ENCODE peak calls at places on chromosomes 2 and 18, in six cellular contexts. P is amygdala, D is upper lobe of right lung, A is M059J, O is H7, X is ovary. W is an unnamed sample.
A peak's percentile ranks its signal among the peaks of the same experiment; 100 is the strongest.

GRCh38 chr2:64540615-64541014 is 16.5 kb downstream of the AFTPH start:
- DNase-seq in P (no peak), D (no peak), A (no peak), O (no peak), X (no peak), W (no peak)

GRCh38 chr2:228689049-228689448 is 507.6 kb upstream of the SPHKAP start:
- DNase-seq in P (peak; percentile 0), D (no peak), A (peak; percentile 20), O (peak; percentile 39), X (no peak), W (no peak)

GRCh38 chr2:27075219-27075871 is 3.1 kb upstream of the EMILIN1 start:
- DNase-seq in P (no peak), D (no peak), A (no peak), O (no peak), X (peak; percentile 73), W (peak; percentile 81)

GRCh38 chr2:11712866-11713265 is 33.6 kb upstream of the LPIN1 start:
- DNase-seq in P (no peak), D (no peak), A (peak; percentile 17), O (no peak), X (no peak), W (no peak)

GRCh38 chr2:52862801-52863200 is 904.8 kb upstream of the CHAC2 start:
- DNase-seq in P (no peak), D (no peak), A (peak; percentile 40), O (no peak), X (no peak), W (no peak)

GRCh38 chr18:51171625-51172024 is 25.9 kb downstream of the MEX3C start:
- DNase-seq in P (no peak), D (no peak), A (no peak), O (no peak), X (no peak), W (no peak)

GRCh38 chr2:96665083-96665569 is 22.6 kb downstream of the FER1L5 start:
- DNase-seq in P (no peak), D (no peak), A (peak; percentile 97), O (no peak), X (no peak), W (no peak)

GRCh38 chr18:9105420-9105819 is 2.9 kb downstream of the NDUFV2 start:
- DNase-seq in P (no peak), D (no peak), A (no peak), O (no peak), X (no peak), W (no peak)

GRCh38 chr2:239927424-239927981 is 97.6 kb downstream of the NDUFA10 start:
- DNase-seq in P (peak; percentile 32), D (peak; percentile 64), A (peak; percentile 89), O (no peak), X (no peak), W (no peak)

GRCh38 chr18:32759768-32760167 is 13.1 kb downstream of the KLHL14 start:
- DNase-seq in P (no peak), D (no peak), A (no peak), O (no peak), X (no peak), W (no peak)

GRCh38 chr2:128792476-128793054 is 473.9 kb upstream of the HS6ST1 start:
- DNase-seq in P (no peak), D (no peak), A (no peak), O (no peak), X (no peak), W (no peak)

GRCh38 chr18:34364699-34365098 is 140.0 kb upstream of the NOL4 start:
- DNase-seq in P (no peak), D (no peak), A (no peak), O (no peak), X (no peak), W (no peak)

GRCh38 chr2:219453691-219454131 is 19.1 kb downstream of the SPEG start:
- DNase-seq in P (peak; percentile 11), D (no peak), A (peak; percentile 97), O (no peak), X (peak; percentile 70), W (no peak)

GRCh38 chr2:55418072-55418471 is 1.6 kb downstream of the CCDC88A start:
- DNase-seq in P (no peak), D (no peak), A (no peak), O (no peak), X (no peak), W (no peak)

GRCh38 chr2:62287895-62288589 is 92.1 kb downstream of the B3GNT2 start:
- DNase-seq in P (no peak), D (peak; percentile 87), A (peak; percentile 91), O (no peak), X (peak; percentile 38), W (no peak)

GRCh38 chr2:129297430-129297829 is 682.0 kb upstream of the RAB6C start:
- DNase-seq in P (no peak), D (no peak), A (no peak), O (peak; percentile 55), X (no peak), W (no peak)

GRCh38 chr18:56139792-56140254 is 498.6 kb downstream of the TXNL1 start:
- DNase-seq in P (peak; percentile 67), D (peak; percentile 61), A (peak; percentile 88), O (no peak), X (no peak), W (no peak)

GRCh38 chr2:69291004-69291650 is 95.9 kb downstream of the GFPT1 start:
- DNase-seq in P (no peak), D (no peak), A (peak; percentile 38), O (no peak), X (no peak), W (no peak)

GRCh38 chr2:172550419-172550818 is 5.5 kb upstream of the PDK1 start:
- DNase-seq in P (no peak), D (no peak), A (no peak), O (no peak), X (no peak), W (no peak)

GRCh38 chr2:192236136-192236535 is 41.4 kb upstream of the TMEFF2 start:
- DNase-seq in P (no peak), D (no peak), A (peak; percentile 44), O (no peak), X (no peak), W (no peak)

GRCh38 chr2:119419065-119419464 is 12.6 kb upstream of the TMEM37 start:
- DNase-seq in P (no peak), D (no peak), A (peak; percentile 14), O (no peak), X (no peak), W (no peak)

GRCh38 chr2:241768251-241768711 is 8.3 kb upstream of the GAL3ST2 start:
- DNase-seq in P (no peak), D (no peak), A (no peak), O (no peak), X (no peak), W (no peak)

GRCh38 chr2:48978131-48978530 is 176.2 kb downstream of the FSHR start:
- DNase-seq in P (no peak), D (no peak), A (no peak), O (no peak), X (no peak), W (no peak)

GRCh38 chr18:55088000-55088401 is 128.7 kb upstream of the CCDC68 start:
- DNase-seq in P (no peak), D (no peak), A (peak; percentile 71), O (no peak), X (no peak), W (no peak)

GRCh38 chr2:104412384-104412783 is 441.5 kb upstream of the POU3F3 start:
- DNase-seq in P (peak; percentile 22), D (no peak), A (peak; percentile 2), O (peak; percentile 48), X (no peak), W (peak; percentile 45)

GRCh38 chr2:167212054-167212648 is 323.9 kb downstream of the XIRP2 start:
- DNase-seq in P (no peak), D (no peak), A (peak; percentile 45), O (peak; percentile 32), X (no peak), W (peak; percentile 23)